ENCODE peak calls at places on chromosome 7, in five cellular contexts. K is A549, S is neural progenitor cell, V is HepG2, H is mesendoderm. U is an unnamed sample.

GRCh38 chr7:84042110-84042539 is 152.5 kb downstream of the SEMA3A start:
- DNase-seq in K (no peak), S (peak; percentile 24), V (no peak), H (peak; percentile 18), U (peak; percentile 26)

GRCh38 chr7:155219947-155220769 is 77.5 kb upstream of the INSIG1 start:
- DNase-seq in K (no peak), S (peak; percentile 21), V (no peak), H (no peak), U (no peak)

GRCh38 chr7:136016649-136017395 is 39.7 kb upstream of the MTPN start:
- DNase-seq in K (no peak), S (no peak), V (no peak), H (peak; percentile 12), U (no peak)

GRCh38 chr7:29146082-29146706 is at the start of gene CPVL:
- DNase-seq in K (no peak), S (peak; percentile 64), V (peak; percentile 71), H (peak; percentile 91), U (peak; percentile 46)

GRCh38 chr7:77330169-77330882 is 85.8 kb downstream of the GSAP start:
- DNase-seq in K (no peak), S (no peak), V (no peak), H (no peak), U (no peak)

GRCh38 chr7:40147371-40148246 is 12.8 kb downstream of the SUGCT start:
- DNase-seq in K (no peak), S (peak; percentile 31), V (no peak), H (no peak), U (peak; percentile 27)

GRCh38 chr7:140661124-140661523 is 11.6 kb upstream of the ADCK2 start:
- DNase-seq in K (no peak), S (no peak), V (no peak), H (no peak), U (no peak)

GRCh38 chr7:42972703-42973500 is 40.7 kb downstream of the MRPL32 start:
- DNase-seq in K (peak; percentile 48), S (no peak), V (peak; percentile 20), H (peak; percentile 26), U (no peak)

GRCh38 chr7:135369405-135369804 is 135.8 kb downstream of the STRA8 start:
- DNase-seq in K (no peak), S (no peak), V (no peak), H (no peak), U (no peak)

GRCh38 chr7:73526892-73527821 is 5.1 kb upstream of the BAZ1B start:
- DNase-seq in K (no peak), S (peak; percentile 7), V (no peak), H (peak; percentile 72), U (peak; percentile 44)

GRCh38 chr7:55339033-55339995 is 25.8 kb upstream of the LANCL2 start:
- DNase-seq in K (no peak), S (no peak), V (no peak), H (no peak), U (no peak)

GRCh38 chr7:30648744-30649540 is 33.3 kb downstream of the CRHR2 start:
- DNase-seq in K (no peak), S (no peak), V (no peak), H (no peak), U (no peak)

GRCh38 chr7:129713544-129713943 is 102.0 kb downstream of the NRF1 start:
- DNase-seq in K (no peak), S (no peak), V (no peak), H (no peak), U (peak; percentile 46)

GRCh38 chr7:98233241-98234070 is 18.6 kb downstream of the TECPR1 start:
- DNase-seq in K (no peak), S (no peak), V (no peak), H (no peak), U (no peak)

GRCh38 chr7:4726051-4726450 is 44.0 kb downstream of the FOXK1 start:
- DNase-seq in K (no peak), S (no peak), V (no peak), H (no peak), U (no peak)
- H3K4me3 ChIP-seq in K (no peak overlapping the region), S (no peak overlapping the region), V (no peak overlapping the region), H (no peak overlapping the region), U (no peak overlapping the region)

GRCh38 chr7:100875356-100875751 is 451 bp downstream of the SRRT start:
- DNase-seq in K (no peak), S (peak; percentile 47), V (peak; percentile 40), H (no peak), U (no peak)
- H3K4me1 ChIP-seq in K (peaks cover 9% of the 10 kb centered on the region), S (peaks cover 30% of the 10 kb centered on the region), V (peaks cover 45% of the 10 kb centered on the region), H (peaks cover 4% of the 10 kb centered on the region), U (peaks cover 6% of the 10 kb centered on the region)

DNA sequence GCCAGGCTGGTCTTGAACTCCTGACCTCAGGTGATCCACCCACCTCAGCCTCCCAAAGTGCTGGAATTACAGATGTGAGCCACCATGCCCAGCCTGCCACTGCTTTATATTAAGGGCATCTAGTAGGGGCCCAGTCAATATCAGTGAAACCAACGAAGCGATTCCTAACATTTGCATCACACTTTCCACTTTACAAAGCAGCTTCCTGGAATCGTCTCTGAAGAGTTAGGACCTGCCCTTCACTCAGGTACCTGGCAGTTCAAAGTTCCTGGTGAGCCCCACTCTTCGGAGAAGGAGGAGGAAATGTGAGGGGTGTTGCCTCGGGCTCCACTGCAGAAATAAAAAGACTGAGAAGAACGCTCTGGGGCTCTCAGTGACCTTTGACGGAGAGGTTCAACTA is 31.1 kb upstream of the EZH2 start:
- DNase-seq in K (no peak), S (no peak), V (no peak), H (no peak), U (no peak)
- H3K4me3 ChIP-seq in K (no peak overlapping the region), S (no peak overlapping the region), V (no peak overlapping the region), H (no peak overlapping the region), U (no peak overlapping the region)

GRCh38 chr7:122438001-122438400 is 133.5 kb upstream of the FEZF1 start:
- DNase-seq in K (no peak), S (peak; percentile 66), V (no peak), H (no peak), U (no peak)
- H3K4me1 ChIP-seq in K (no peaks in the 10 kb centered on the region), S (peaks cover 97% of the 10 kb centered on the region), V (peaks cover 10% of the 10 kb centered on the region), H (peaks cover 7% of the 10 kb centered on the region), U (no peaks in the 10 kb centered on the region)

DNA sequence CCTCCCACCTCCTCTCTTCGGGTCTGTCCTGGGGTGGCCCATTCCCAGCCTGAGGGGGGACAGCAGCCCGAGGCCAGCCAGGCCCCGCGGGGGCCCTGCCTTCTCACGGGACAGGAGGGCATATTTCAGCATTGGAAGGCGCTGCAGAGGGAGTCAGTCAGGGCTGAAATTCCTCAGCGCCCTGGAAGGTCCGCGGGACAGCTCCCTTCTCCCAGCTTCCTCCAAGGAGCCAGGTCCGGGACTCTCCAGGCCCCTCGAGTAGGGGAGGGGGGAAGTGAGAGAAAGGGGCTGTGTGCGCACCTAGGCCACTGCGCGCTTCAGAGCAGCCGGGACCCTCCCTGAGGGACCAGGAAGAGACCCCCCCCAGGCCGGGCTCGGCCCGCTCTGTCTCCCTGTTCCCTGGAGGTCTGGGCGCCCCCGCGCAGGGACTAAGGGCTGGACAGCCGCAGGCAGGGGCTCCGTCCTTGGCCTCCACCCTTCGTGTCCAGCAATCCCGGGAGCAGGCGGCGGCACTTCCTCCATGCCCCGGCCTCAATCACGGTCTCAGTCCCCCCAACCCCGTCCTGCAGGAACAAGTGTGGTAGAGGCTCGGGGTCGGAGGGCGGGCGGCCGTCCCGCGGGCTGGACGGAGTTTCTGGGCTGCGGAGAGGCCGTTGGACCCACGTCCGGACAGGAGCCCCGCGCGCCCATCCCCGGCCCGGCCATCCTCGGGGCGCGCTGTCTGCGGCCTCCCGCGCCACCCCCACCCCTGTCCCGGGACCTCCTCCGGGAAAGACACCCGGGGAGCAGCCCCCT is 6.0 kb upstream of the ELFN1 start:
- DNase-seq in K (no peak), S (peak; percentile 61), V (no peak), H (peak; percentile 52), U (peak; percentile 20)
- H3K4me3 ChIP-seq in K (peak overlapping the region; percentile 55), S (peak overlapping the region; percentile 55), V (no peak overlapping the region), H (no peak overlapping the region), U (no peak overlapping the region)